ENCODE peak calls at places on chromosome 15, in five cellular contexts. One of them, this sample, is unnamed.

GRCh38 chr15:29857196-29857595 is 34.9 kb upstream of the TJP1 start:
- DNase-seq in NB4: no peak
- DNase-seq in A549: no peak
- DNase-seq in stomach: no peak
- DNase-seq in endothelial cell of umbilical vein: no peak
- DNase-seq in this sample: no peak

GRCh38 chr15:29623240-29623639 is 199.0 kb downstream of the TJP1 start:
- DNase-seq in endothelial cell of umbilical vein: no peak
- DNase-seq in stomach: no peak
- DNase-seq in NB4: no peak
- DNase-seq in A549: no peak
- DNase-seq in this sample: no peak

GRCh38 chr15:77630956-77631789 is 1.5 kb downstream of the LINGO1 start:
- DNase-seq in A549: no peak
- DNase-seq in stomach: no peak
- DNase-seq in endothelial cell of umbilical vein: peak
- DNase-seq in NB4: no peak
- DNase-seq in this sample: no peak

GRCh38 chr15:84839714-84840113 is 22.6 kb downstream of the ALPK3 start:
- DNase-seq in A549: no peak
- DNase-seq in endothelial cell of umbilical vein: no peak
- DNase-seq in stomach: no peak
- DNase-seq in NB4: no peak
- DNase-seq in this sample: no peak

GRCh38 chr15:90095521-90095959 is 6.7 kb downstream of the IDH2 start:
- DNase-seq in stomach: peak
- DNase-seq in endothelial cell of umbilical vein: no peak
- DNase-seq in NB4: peak
- DNase-seq in A549: no peak
- DNase-seq in this sample: peak

GRCh38 chr15:66721501-66721937 is 19.5 kb downstream of the SMAD6 start:
- DNase-seq in endothelial cell of umbilical vein: no peak
- DNase-seq in NB4: no peak
- DNase-seq in stomach: no peak
- DNase-seq in A549: no peak
- DNase-seq in this sample: no peak

GRCh38 chr15:32030795-32031194 is 480 bp downstream of the CHRNA7 start:
- DNase-seq in endothelial cell of umbilical vein: no peak
- DNase-seq in A549: no peak
- DNase-seq in NB4: peak
- DNase-seq in stomach: no peak
- DNase-seq in this sample: no peak

GRCh38 chr15:58142827-58143226 is 4.6 kb downstream of the AQP9 start:
- DNase-seq in A549: no peak
- DNase-seq in stomach: no peak
- DNase-seq in NB4: no peak
- DNase-seq in endothelial cell of umbilical vein: no peak
- DNase-seq in this sample: no peak

GRCh38 chr15:94984886-94985285 is 753.5 kb downstream of the MCTP2 start:
- DNase-seq in NB4: no peak
- DNase-seq in A549: no peak
- DNase-seq in endothelial cell of umbilical vein: no peak
- DNase-seq in stomach: no peak
- DNase-seq in this sample: no peak

GRCh38 chr15:63749330-63749942 is 84.3 kb downstream of the HERC1 start:
- DNase-seq in A549: no peak
- DNase-seq in stomach: no peak
- DNase-seq in endothelial cell of umbilical vein: no peak
- DNase-seq in NB4: no peak
- DNase-seq in this sample: no peak

GRCh38 chr15:44706946-44707636 is 4.0 kb downstream of the PATL2 start:
- DNase-seq in stomach: peak
- DNase-seq in NB4: no peak
- DNase-seq in endothelial cell of umbilical vein: no peak
- DNase-seq in A549: no peak
- DNase-seq in this sample: no peak

GRCh38 chr15:87167055-87167454 is 1087.4 kb downstream of the AGBL1 start:
- DNase-seq in NB4: no peak
- DNase-seq in stomach: no peak
- DNase-seq in endothelial cell of umbilical vein: no peak
- DNase-seq in A549: no peak
- DNase-seq in this sample: no peak

GRCh38 chr15:31392761-31393401 is 66.2 kb downstream of the KLF13 start:
- DNase-seq in endothelial cell of umbilical vein: no peak
- DNase-seq in A549: no peak
- DNase-seq in NB4: peak
- DNase-seq in stomach: peak
- DNase-seq in this sample: no peak

GRCh38 chr15:50463423-50464358 is 39.5 kb downstream of the USP8 start:
- DNase-seq in endothelial cell of umbilical vein: peak
- DNase-seq in A549: no peak
- DNase-seq in NB4: no peak
- DNase-seq in stomach: no peak
- DNase-seq in this sample: no peak

GRCh38 chr15:78461171-78461881 is 23.3 kb downstream of the IREB2 start:
- DNase-seq in endothelial cell of umbilical vein: peak
- DNase-seq in stomach: no peak
- DNase-seq in A549: no peak
- DNase-seq in NB4: no peak
- DNase-seq in this sample: no peak

GRCh38 chr15:66566963-66567531 is 1.2 kb upstream of the LCTL start:
- DNase-seq in A549: peak
- DNase-seq in endothelial cell of umbilical vein: peak
- DNase-seq in stomach: peak
- DNase-seq in NB4: peak
- DNase-seq in this sample: peak

GRCh38 chr15:73573071-73573470 is 60.1 kb downstream of the NPTN start:
- DNase-seq in NB4: no peak
- DNase-seq in stomach: no peak
- DNase-seq in endothelial cell of umbilical vein: no peak
- DNase-seq in A549: no peak
- DNase-seq in this sample: no peak

GRCh38 chr15:29040367-29040745 is 154.6 kb downstream of the APBA2 start:
- DNase-seq in endothelial cell of umbilical vein: no peak
- DNase-seq in A549: no peak
- DNase-seq in stomach: no peak
- DNase-seq in NB4: no peak
- DNase-seq in this sample: no peak

GRCh38 chr15:67080118-67080899 is 14.9 kb downstream of the SMAD3 start:
- DNase-seq in endothelial cell of umbilical vein: no peak
- DNase-seq in A549: no peak
- DNase-seq in NB4: no peak
- DNase-seq in stomach: peak
- DNase-seq in this sample: no peak

GRCh38 chr15:88983861-88984429 is 70.8 kb upstream of the MFGE8 start:
- DNase-seq in A549: no peak
- DNase-seq in stomach: no peak
- DNase-seq in endothelial cell of umbilical vein: no peak
- DNase-seq in NB4: no peak
- DNase-seq in this sample: no peak

GRCh38 chr15:63598467-63599400 is 1.5 kb downstream of the FBXL22 start:
- DNase-seq in endothelial cell of umbilical vein: peak
- DNase-seq in A549: no peak
- DNase-seq in NB4: no peak
- DNase-seq in stomach: peak
- DNase-seq in this sample: no peak

GRCh38 chr15:27820232-27820631 is 278.9 kb downstream of the OCA2 start:
- DNase-seq in endothelial cell of umbilical vein: no peak
- DNase-seq in NB4: peak
- DNase-seq in stomach: no peak
- DNase-seq in A549: no peak
- DNase-seq in this sample: no peak

GRCh38 chr15:73921257-73921890 is 4.9 kb upstream of the LOXL1 start:
- DNase-seq in endothelial cell of umbilical vein: no peak
- DNase-seq in A549: no peak
- DNase-seq in NB4: no peak
- DNase-seq in stomach: no peak
- DNase-seq in this sample: no peak

GRCh38 chr15:79091204-79091867 is 756 bp upstream of the RASGRF1 start:
- DNase-seq in endothelial cell of umbilical vein: no peak
- DNase-seq in NB4: peak
- DNase-seq in stomach: no peak
- DNase-seq in A549: peak
- DNase-seq in this sample: peak

GRCh38 chr15:63190993-63191392 is 1.6 kb downstream of the RAB8B start:
- DNase-seq in NB4: no peak
- DNase-seq in endothelial cell of umbilical vein: no peak
- DNase-seq in stomach: no peak
- DNase-seq in A549: no peak
- DNase-seq in this sample: no peak

GRCh38 chr15:45442497-45443135 is 64.3 kb upstream of the GATM start:
- DNase-seq in stomach: no peak
- DNase-seq in endothelial cell of umbilical vein: no peak
- DNase-seq in A549: no peak
- DNase-seq in NB4: no peak
- DNase-seq in this sample: no peak

GRCh38 chr15:65303687-65304392 is 637 bp upstream of the RNU5B-1 start:
- DNase-seq in A549: no peak
- DNase-seq in NB4: peak
- DNase-seq in endothelial cell of umbilical vein: peak
- DNase-seq in stomach: peak
- DNase-seq in this sample: peak
- TF ChIP-seq CTCF in A549: peak
- TF ChIP-seq CTCF in NB4: no peak
- TF ChIP-seq CTCF in endothelial cell of umbilical vein: no peak
- TF ChIP-seq CTCF in stomach: no peak
- TF ChIP-seq CTCF in this sample: no peak

DNA sequence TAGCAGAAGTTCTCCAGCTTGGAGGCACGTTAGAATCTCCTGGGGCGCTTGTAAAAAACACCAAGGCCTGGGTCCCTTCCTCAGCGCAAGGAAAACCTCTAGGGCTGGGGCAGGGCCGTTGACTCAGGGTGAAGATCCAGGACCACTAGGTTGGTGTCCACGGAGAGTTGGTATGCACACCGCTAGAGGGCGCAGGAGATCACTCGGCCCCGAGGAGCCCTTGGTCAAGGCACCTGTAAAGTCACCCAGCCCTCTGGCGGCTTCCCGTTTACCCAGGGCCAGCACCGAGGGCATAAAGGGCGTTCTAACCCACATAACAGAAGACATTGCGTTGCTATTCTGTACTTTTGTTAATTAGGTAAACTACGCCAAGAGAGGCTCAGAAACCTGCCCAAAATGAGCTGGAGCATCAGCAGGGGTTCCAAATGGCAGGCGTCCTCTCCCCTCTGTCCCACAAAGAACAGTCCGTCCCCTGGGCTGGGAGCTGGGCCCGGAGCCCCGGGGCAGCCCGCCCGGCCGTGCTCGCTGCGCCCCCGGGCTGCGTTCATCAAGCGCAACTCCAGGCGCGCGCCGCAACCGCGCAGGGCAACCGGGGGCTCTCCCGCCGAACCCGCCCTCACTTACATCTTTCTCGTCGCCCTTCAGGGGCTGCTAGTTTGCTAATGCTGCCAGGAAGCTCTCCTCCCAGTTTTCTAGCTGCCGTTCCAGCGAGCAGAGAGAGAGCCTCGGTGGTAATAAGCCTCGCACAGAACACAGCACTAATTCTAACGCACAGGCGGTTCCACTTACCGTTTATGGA is 332.1 kb downstream of the ARRDC4 start:
- DNase-seq in stomach: peak
- DNase-seq in A549: peak
- DNase-seq in endothelial cell of umbilical vein: peak
- DNase-seq in NB4: peak
- DNase-seq in this sample: peak
- TF ChIP-seq CTCF in stomach: no peak
- TF ChIP-seq CTCF in A549: peak
- TF ChIP-seq CTCF in endothelial cell of umbilical vein: peak
- TF ChIP-seq CTCF in NB4: peak
- TF ChIP-seq CTCF in this sample: peak

DNA sequence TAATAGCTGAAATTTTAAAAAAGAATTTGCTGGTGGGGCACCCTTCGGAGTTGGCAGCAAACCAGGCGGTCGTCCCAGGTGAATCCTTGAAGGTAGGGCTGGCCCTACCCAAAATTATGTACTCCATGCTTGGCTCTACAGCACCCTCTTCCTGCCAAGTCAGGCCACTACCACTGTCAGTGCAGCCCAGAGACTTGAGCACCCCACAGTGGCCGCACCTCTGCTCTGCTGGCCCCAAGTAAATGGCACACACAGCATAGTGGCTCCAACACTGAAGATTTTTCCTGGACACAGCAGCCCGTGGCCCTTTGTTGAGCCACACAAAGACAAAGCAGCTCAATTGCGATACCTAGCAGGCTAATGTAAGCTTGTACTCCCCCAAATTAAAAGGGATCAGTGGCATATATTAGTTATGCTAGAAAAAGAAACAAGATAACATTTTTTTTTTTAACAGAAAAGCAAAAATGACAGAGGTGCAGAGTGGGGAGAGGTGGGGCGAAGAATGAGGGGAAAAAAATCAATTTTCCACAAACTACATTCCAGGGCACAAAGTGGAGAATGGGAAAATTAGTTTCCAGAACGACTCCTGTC is 250.5 kb downstream of the UACA start:
- DNase-seq in NB4: peak
- DNase-seq in A549: peak
- DNase-seq in endothelial cell of umbilical vein: peak
- DNase-seq in stomach: peak
- DNase-seq in this sample: peak
- TF ChIP-seq CTCF in NB4: peak
- TF ChIP-seq CTCF in A549: peak
- TF ChIP-seq CTCF in endothelial cell of umbilical vein: peak
- TF ChIP-seq CTCF in stomach: no peak
- TF ChIP-seq CTCF in this sample: peak

GRCh38 chr15:40545457-40545856 is 19.4 kb downstream of the CCDC32 start:
- DNase-seq in stomach: no peak
- DNase-seq in endothelial cell of umbilical vein: no peak
- DNase-seq in A549: no peak
- DNase-seq in NB4: no peak
- DNase-seq in this sample: peak
- TF ChIP-seq CTCF in stomach: no peak
- TF ChIP-seq CTCF in endothelial cell of umbilical vein: no peak
- TF ChIP-seq CTCF in A549: no peak
- TF ChIP-seq CTCF in NB4: no peak
- TF ChIP-seq CTCF in this sample: peak

This sample was measured in GM12865.